ENCODE peak calls at places on chromosome 12, in seven cellular contexts. Y is NB4, V is AML-193, F is endodermal cell, A is uterus, S is left kidney, N is NCI-H524. H is an unnamed sample.

GRCh38 chr12:3683670-3684069 is 69.2 kb downstream of the CRACR2A start:
- DNase-seq in Y (no peak), V (no peak), F (no peak), A (no peak), S (no peak), N (no peak), H (no peak)

GRCh38 chr12:22275847-22276246 is 58.7 kb downstream of the ST8SIA1 start:
- DNase-seq in Y (no peak), V (no peak), F (peak; percentile 66), A (peak; percentile 97), S (no peak), N (no peak), H (no peak)

GRCh38 chr12:16385779-16386646 is 38.6 kb downstream of the MGST1 start:
- DNase-seq in Y (peak; percentile 22), V (no peak), F (peak; percentile 71), A (peak; percentile 36), S (peak; percentile 84), N (peak; percentile 43), H (peak; percentile 37)

GRCh38 chr12:14769837-14770494 is 33.3 kb downstream of the WBP11 start:
- DNase-seq in Y (peak; percentile 84), V (peak; percentile 55), F (peak; percentile 97), A (peak; percentile 77), S (peak; percentile 95), N (peak; percentile 70), H (no peak)

GRCh38 chr12:25372002-25372401 is 121.3 kb upstream of the KRAS start:
- DNase-seq in Y (no peak), V (no peak), F (no peak), A (no peak), S (no peak), N (no peak), H (no peak)

GRCh38 chr12:65121049-65121955 is at the start of gene WIF1:
- DNase-seq in Y (no peak), V (no peak), F (peak; percentile 94), A (no peak), S (peak; percentile 71), N (peak; percentile 36), H (peak; percentile 31)

GRCh38 chr12:51826881-51827280 is 21.6 kb downstream of the FIGNL2 start:
- DNase-seq in Y (no peak), V (no peak), F (no peak), A (no peak), S (no peak), N (no peak), H (no peak)

GRCh38 chr12:38886931-38887330 is 18.5 kb downstream of the CPNE8 start:
- DNase-seq in Y (no peak), V (no peak), F (no peak), A (no peak), S (no peak), N (no peak), H (no peak)

GRCh38 chr12:98440165-98440581 is 75.2 kb upstream of the TMPO start:
- DNase-seq in Y (peak; percentile 99), V (peak; percentile 92), F (no peak), A (peak; percentile 80), S (peak; percentile 35), N (no peak), H (no peak)

GRCh38 chr12:6463858-6464257 is 6.6 kb downstream of the VAMP1 start:
- DNase-seq in Y (no peak), V (no peak), F (no peak), A (no peak), S (no peak), N (no peak), H (no peak)

GRCh38 chr12:89333564-89334252 is 18.6 kb downstream of the DUSP6 start:
- DNase-seq in Y (peak; percentile 96), V (peak; percentile 80), F (peak; percentile 50), A (no peak), S (peak; percentile 54), N (no peak), H (no peak)

GRCh38 chr12:103373088-103373523 is 122.7 kb downstream of the C12orf42 start:
- DNase-seq in Y (no peak), V (no peak), F (no peak), A (no peak), S (no peak), N (no peak), H (no peak)

GRCh38 chr12:51388066-51388799 is 3.0 kb downstream of the GALNT6 start:
- DNase-seq in Y (peak; percentile 94), V (peak; percentile 74), F (no peak), A (no peak), S (no peak), N (no peak), H (no peak)

GRCh38 chr12:8687846-8688601 is 9.8 kb upstream of the RIMKLB start:
- DNase-seq in Y (peak; percentile 63), V (peak; percentile 45), F (peak; percentile 82), A (peak; percentile 87), S (peak; percentile 97), N (no peak), H (no peak)

GRCh38 chr12:117896009-117896408 is 72.8 kb downstream of the KSR2 start:
- DNase-seq in Y (no peak), V (no peak), F (no peak), A (no peak), S (no peak), N (no peak), H (no peak)

GRCh38 chr12:98439471-98440164 is 75.8 kb upstream of the TMPO start:
- DNase-seq in Y (peak; percentile 87), V (peak; percentile 46), F (peak; percentile 48), A (no peak), S (no peak), N (no peak), H (no peak)

GRCh38 chr12:65434737-65435136 is 156.3 kb downstream of the MSRB3 start:
- DNase-seq in Y (no peak), V (no peak), F (no peak), A (no peak), S (no peak), N (no peak), H (no peak)

GRCh38 chr12:56007892-56008471 is 10.9 kb downstream of the SUOX start:
- DNase-seq in Y (no peak), V (no peak), F (no peak), A (no peak), S (no peak), N (peak; percentile 1), H (no peak)

GRCh38 chr12:89781961-89782360 is 73.3 kb upstream of the ATP2B1 start:
- DNase-seq in Y (no peak), V (no peak), F (no peak), A (no peak), S (no peak), N (no peak), H (no peak)

GRCh38 chr12:27555928-27556778 is 32.1 kb downstream of the PPFIBP1 start:
- DNase-seq in Y (no peak), V (no peak), F (no peak), A (no peak), S (no peak), N (no peak), H (no peak)

GRCh38 chr12:60194682-60195081 is 598.9 kb downstream of the SLC16A7 start:
- DNase-seq in Y (no peak), V (no peak), F (no peak), A (no peak), S (no peak), N (no peak), H (no peak)

H was measured in iPS DF 6.9.